ENCODE peak calls at places on chromosomes 7 and 10, in ten cellular contexts. U is body of pancreas, W is PC-9, J is lower leg skin, N is WERI-Rb-1, V is D721Med, F is lower lobe of right lung, Z is gastrocnemius medialis, E is Panc1, A is MCF 10A. P is an unnamed sample.

GRCh38 chr10:26290236-26290635 is 73.7 kb downstream of the GAD2 start:
- DNase-seq in U (no peak), W (no peak), J (no peak), N (no peak), V (no peak), F (no peak), Z (no peak), E (no peak), A (no peak), P (no peak)

GRCh38 chr10:82497451-82497850 is 622.5 kb downstream of the NRG3 start:
- DNase-seq in U (no peak), W (no peak), J (no peak), N (no peak), V (no peak), F (no peak), Z (no peak), E (no peak), A (peak; percentile 63), P (no peak)

GRCh38 chr7:155289949-155290501 is 7.7 kb upstream of the INSIG1 start:
- DNase-seq in U (no peak), W (no peak), J (no peak), N (no peak), V (no peak), F (no peak), Z (no peak), E (no peak), A (no peak), P (no peak)

GRCh38 chr7:1240296-1240820 is 7.7 kb downstream of the UNCX start:
- DNase-seq in U (no peak), W (no peak), J (no peak), N (no peak), V (no peak), F (no peak), Z (no peak), E (no peak), A (no peak), P (no peak)

GRCh38 chr10:69340695-69341094 is 62.4 kb downstream of the HK1 start:
- DNase-seq in U (no peak), W (no peak), J (no peak), N (no peak), V (no peak), F (no peak), Z (no peak), E (no peak), A (peak; percentile 79), P (no peak)

GRCh38 chr7:3916146-3916545 is 615.1 kb downstream of the SDK1 start:
- DNase-seq in U (no peak), W (no peak), J (no peak), N (no peak), V (no peak), F (no peak), Z (no peak), E (no peak), A (peak; percentile 43), P (no peak)

GRCh38 chr7:19117870-19118608 is 603 bp upstream of the TWIST1 start:
- DNase-seq in U (no peak), W (no peak), J (peak; percentile 16), N (peak; percentile 33), V (no peak), F (no peak), Z (no peak), E (no peak), A (peak; percentile 7), P (no peak)

GRCh38 chr10:3107426-3107961 is 40.1 kb downstream of the PFKP start:
- DNase-seq in U (peak; percentile 72), W (peak; percentile 74), J (peak; percentile 70), N (no peak), V (no peak), F (peak; percentile 83), Z (peak; percentile 97), E (no peak), A (peak; percentile 94), P (peak; percentile 81)

GRCh38 chr10:97858001-97858439 is 8.4 kb downstream of the GOLGA7B start:
- DNase-seq in U (no peak), W (no peak), J (no peak), N (no peak), V (no peak), F (no peak), Z (no peak), E (no peak), A (no peak), P (no peak)

GRCh38 chr7:158737064-158737695 is 32.6 kb upstream of the NCAPG2 start:
- DNase-seq in U (no peak), W (no peak), J (no peak), N (no peak), V (no peak), F (no peak), Z (no peak), E (no peak), A (no peak), P (no peak)

GRCh38 chr7:51351661-51352060 is 35.1 kb upstream of the COBL start:
- DNase-seq in U (no peak), W (no peak), J (no peak), N (no peak), V (no peak), F (no peak), Z (no peak), E (no peak), A (no peak), P (no peak)

GRCh38 chr10:72637398-72637857 is 11.5 kb upstream of the MICU1 start:
- DNase-seq in U (no peak), W (peak; percentile 19), J (peak; percentile 21), N (no peak), V (no peak), F (no peak), Z (peak; percentile 71), E (no peak), A (peak; percentile 18), P (peak; percentile 34)

GRCh38 chr10:6647811-6648526 is 67.9 kb upstream of the PRKCQ start:
- DNase-seq in U (peak; percentile 48), W (peak; percentile 20), J (peak; percentile 19), N (no peak), V (no peak), F (peak; percentile 54), Z (peak; percentile 43), E (no peak), A (peak; percentile 59), P (no peak)

DNA sequence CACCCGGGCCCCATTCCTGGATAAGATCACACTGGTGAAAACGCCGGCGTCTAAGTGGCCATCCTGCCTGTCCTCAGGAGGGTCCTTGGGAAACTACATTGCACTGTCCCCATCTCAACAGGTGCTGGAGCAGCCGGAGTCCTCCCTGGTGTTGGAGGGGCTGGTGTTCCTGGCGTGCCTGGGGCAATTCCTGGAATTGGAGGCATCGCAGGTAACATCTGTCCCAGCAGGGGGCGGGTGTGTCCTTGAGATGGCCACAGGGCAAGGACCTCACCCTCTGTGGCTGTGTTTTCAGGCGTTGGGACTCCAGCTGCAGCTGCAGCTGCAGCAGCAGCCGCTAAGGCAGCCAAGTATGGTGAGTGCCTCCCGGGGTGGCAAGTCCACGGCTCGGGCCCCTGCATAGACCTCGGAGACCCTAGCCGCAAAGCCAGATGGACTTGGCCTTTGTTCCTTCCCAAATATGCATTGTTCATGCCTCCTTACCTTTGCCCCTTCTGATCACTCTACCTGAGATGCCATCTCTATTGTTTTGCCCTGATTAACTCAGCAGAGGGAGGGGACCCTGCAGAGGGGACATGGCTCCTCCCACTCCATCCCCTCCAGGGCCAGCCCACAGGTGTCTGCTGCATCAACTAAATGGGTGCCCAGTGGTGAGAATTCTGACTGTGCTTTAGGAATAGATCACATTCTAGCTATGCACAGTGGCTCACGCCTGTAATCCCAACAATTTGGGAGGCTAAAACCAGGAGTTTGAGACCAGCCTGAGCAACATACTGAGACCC is 23.8 kb downstream of the ELN start:
- DNase-seq in U (peak; percentile 69), W (peak; percentile 78), J (no peak), N (peak; percentile 47), V (no peak), F (peak; percentile 54), Z (no peak), E (no peak), A (peak; percentile 56), P (no peak)
- TF ChIP-seq CTCF in U (peak; percentile 49), W (peak; percentile 65), J (no peak), N (peak; percentile 63), V (peak; percentile 30), F (no peak), Z (no peak), E (no peak), A (peak; percentile 52), P (peak; percentile 13)

DNA sequence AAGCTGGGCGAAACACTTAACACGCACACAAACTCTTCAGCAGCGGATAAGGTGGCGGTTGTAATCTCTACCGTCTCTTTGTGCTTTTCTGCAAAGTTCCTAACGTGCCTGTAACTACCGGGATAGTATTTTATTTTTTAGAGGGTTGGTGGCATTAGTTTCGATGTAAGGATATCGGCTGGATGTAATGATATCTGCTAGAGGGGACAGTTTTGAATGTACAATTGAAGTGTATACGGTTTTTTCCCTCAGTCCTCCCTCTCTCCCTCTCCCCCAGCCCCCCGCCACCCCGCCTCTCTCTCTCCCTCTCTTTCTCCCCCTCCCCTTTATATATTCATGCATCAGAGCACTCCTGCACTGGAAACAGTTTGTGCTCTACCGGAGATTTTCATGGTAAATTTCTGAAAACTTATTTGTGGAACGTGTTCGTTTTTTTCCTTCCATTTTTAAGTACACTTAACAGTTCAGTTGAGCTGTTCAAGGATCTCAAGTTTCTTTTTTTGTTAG is 1.6 kb downstream of the GLCCI1 start:
- DNase-seq in U (no peak), W (no peak), J (no peak), N (peak; percentile 37), V (no peak), F (no peak), Z (no peak), E (no peak), A (no peak), P (no peak)
- TF ChIP-seq CTCF in U (peak; percentile 2), W (no peak), J (no peak), N (no peak), V (no peak), F (no peak), Z (no peak), E (no peak), A (no peak), P (no peak)

DNA sequence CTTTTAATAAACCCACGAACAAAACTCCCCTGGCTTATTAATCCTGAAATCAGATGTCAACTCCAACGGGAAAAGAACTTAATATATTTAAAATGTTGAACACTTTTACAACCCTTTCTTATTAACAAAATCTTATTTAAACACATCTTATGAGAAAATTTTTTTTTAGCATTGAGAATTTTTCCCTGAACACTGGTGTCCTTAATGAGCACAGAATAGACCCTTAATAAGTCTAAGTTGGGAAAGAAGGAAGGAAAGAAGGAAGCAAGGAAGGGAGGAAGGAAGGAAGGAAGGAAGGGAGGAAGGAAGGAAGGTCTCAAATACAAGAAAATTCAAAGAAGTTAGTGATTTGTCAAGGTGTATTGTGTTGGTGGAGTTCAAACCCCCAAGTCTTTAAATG is 129.2 kb upstream of the COL1A2 start:
- DNase-seq in U (no peak), W (no peak), J (no peak), N (no peak), V (no peak), F (no peak), Z (no peak), E (no peak), A (no peak), P (no peak)
- TF ChIP-seq CTCF in U (no peak), W (no peak), J (no peak), N (no peak), V (no peak), F (no peak), Z (no peak), E (no peak), A (no peak), P (no peak)

DNA sequence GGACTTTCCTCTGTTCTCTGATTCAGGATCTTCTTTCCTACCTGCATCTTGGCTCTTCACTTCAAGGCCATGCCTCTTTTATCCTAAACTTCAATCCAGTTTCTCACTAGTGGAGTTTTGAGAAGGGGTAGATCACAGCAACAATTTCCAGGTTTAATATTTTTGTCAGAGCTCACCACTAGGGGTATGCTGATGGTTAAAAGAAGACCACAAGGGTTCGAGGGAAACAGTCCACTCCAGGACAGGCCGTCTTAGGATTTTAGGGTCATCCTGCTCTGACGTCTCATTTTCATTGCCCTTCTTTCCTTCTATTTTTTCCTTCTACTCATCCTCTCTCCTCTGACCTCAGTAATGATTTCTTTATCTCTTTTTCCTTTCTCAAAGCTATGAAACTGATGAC is 11.3 kb downstream of the STAG3 start:
- DNase-seq in U (no peak), W (no peak), J (no peak), N (no peak), V (no peak), F (no peak), Z (no peak), E (no peak), A (no peak), P (no peak)
- TF ChIP-seq CTCF in U (no peak), W (no peak), J (no peak), N (peak; percentile 16), V (no peak), F (no peak), Z (no peak), E (no peak), A (no peak), P (no peak)

P was measured in left ventricle myocardium inferior.